ENCODE peak calls at places on chromosome 22, in five cellular contexts. G is SW480; P is stimulated activated CD4-positive, alpha-beta T cell treated with anti-CD3 and anti-CD28 coated beads, Interleukin-1b, Interleukin-23, amount 100 ng/mL, for 24 hours; W is fibroblast of villous mesenchyme; Q is amniotic stem cell. O is an unnamed sample.

GRCh38 chr22:40665312-40665711 is 14.0 kb upstream of the MCHR1 start:
- DNase-seq in W (peak), Q (no peak), G (no peak), P (no peak), O (no peak)

GRCh38 chr22:28019360-28019759 is 100.3 kb upstream of the PITPNB start:
- DNase-seq in P (no peak), W (no peak), G (peak), Q (no peak), O (peak)

GRCh38 chr22:49355206-49355920 is 472.3 kb downstream of the BRD1 start:
- DNase-seq in W (no peak), Q (no peak), G (no peak), P (no peak), O (no peak)

GRCh38 chr22:23752750-23753149 is 1.5 kb downstream of the VPREB3 start:
- DNase-seq in G (no peak), Q (no peak), W (no peak), P (no peak), O (no peak)

GRCh38 chr22:36465232-36466021 is 16.0 kb downstream of the TXN2 start:
- DNase-seq in Q (peak), W (peak), G (peak), P (no peak), O (peak)

GRCh38 chr22:39184586-39185577 is 32.4 kb upstream of the CBX7 start:
- DNase-seq in P (no peak), Q (no peak), W (peak), G (no peak), O (peak)

GRCh38 chr22:41525450-41526225 is 18.6 kb downstream of the POLR3H start:
- DNase-seq in P (no peak), Q (no peak), W (no peak), G (no peak), O (no peak)

GRCh38 chr22:45314054-45314721 is 4.5 kb downstream of the FAM118A start:
- DNase-seq in P (no peak), Q (no peak), G (no peak), W (peak), O (no peak)

GRCh38 chr22:24413726-24414385 is 13.5 kb upstream of the ADORA2A start:
- DNase-seq in Q (no peak), P (no peak), W (no peak), G (no peak), O (no peak)

GRCh38 chr22:28015056-28015445 is 96.0 kb upstream of the PITPNB start:
- DNase-seq in W (no peak), Q (no peak), G (no peak), P (no peak), O (peak)

GRCh38 chr22:17921871-17922821 is 102.2 kb downstream of the MICAL3 start:
- DNase-seq in Q (no peak), W (no peak), G (no peak), P (no peak), O (no peak)

GRCh38 chr22:49726701-49727101 is 101.0 kb downstream of the BRD1 start:
- DNase-seq in W (no peak), P (no peak), G (no peak), Q (no peak), O (no peak)

GRCh38 chr22:42688914-42689275 is 31.8 kb downstream of the A4GALT start:
- DNase-seq in Q (no peak), G (no peak), P (no peak), W (no peak), O (no peak)

GRCh38 chr22:16387088-16387487 is 205.5 kb downstream of the CCT8L2 start:
- DNase-seq in G (no peak), Q (no peak), W (no peak), P (no peak), O (no peak)

GRCh38 chr22:31790240-31790639 is 36.4 kb downstream of the DEPDC5 start:
- DNase-seq in W (no peak), G (no peak), Q (no peak), P (no peak), O (no peak)

GRCh38 chr22:29456211-29456671 is 17.9 kb downstream of the RFPL1 start:
- DNase-seq in G (no peak), W (no peak), Q (no peak), P (no peak), O (no peak)

GRCh38 chr22:45678961-45679912 is 7.6 kb downstream of the ATXN10 start:
- DNase-seq in W (peak), Q (no peak), P (no peak), G (no peak), O (no peak)

GRCh38 chr22:23315341-23315917 is 135.1 kb downstream of the BCR start:
- DNase-seq in Q (peak), W (peak), G (peak), P (peak), O (peak)

GRCh38 chr22:17035246-17035645 is 27.2 kb upstream of the GAB4 start:
- DNase-seq in P (no peak), Q (no peak), G (no peak), W (no peak), O (no peak)

GRCh38 chr22:38122616-38123015 is 12.1 kb upstream of the BAIAP2L2 start:
- DNase-seq in G (no peak), W (no peak), P (no peak), Q (no peak), O (no peak)

GRCh38 chr22:22461111-22461510 is 47.4 kb downstream of the ZNF280B start:
- DNase-seq in G (no peak), W (no peak), Q (no peak), P (no peak), O (no peak)

GRCh38 chr22:22921575-22921974 is 34.0 kb downstream of the IGLL5 start:
- DNase-seq in G (no peak), P (no peak), W (no peak), Q (no peak), O (no peak)

GRCh38 chr22:43811777-43812148 is 342 bp downstream of the EFCAB6 start:
- DNase-seq in W (peak), G (peak), P (no peak), Q (no peak), O (no peak)

GRCh38 chr22:41659941-41660340 is 28.7 kb downstream of the SNU13 start:
- DNase-seq in P (no peak), Q (no peak), W (no peak), G (no peak), O (no peak)

GRCh38 chr22:46897246-46897623 is 134.8 kb downstream of the TBC1D22A start:
- DNase-seq in P (no peak), Q (no peak), G (no peak), W (no peak), O (no peak)

GRCh38 chr22:36377022-36377631 is 10.6 kb downstream of the MYH9 start:
- DNase-seq in G (no peak), P (no peak), W (no peak), Q (no peak), O (no peak)

GRCh38 chr22:46149998-46150549 is at the start of gene PPARA:
- DNase-seq in P (peak), Q (peak), W (peak), G (peak), O (peak)

GRCh38 chr22:39748877-39749276 is 144.7 kb downstream of the ENTHD1 start:
- DNase-seq in G (no peak), P (no peak), Q (no peak), W (peak), O (no peak)

GRCh38 chr22:22201925-22202343 is 42.7 kb upstream of the VPREB1 start:
- DNase-seq in G (no peak), Q (no peak), P (no peak), W (no peak), O (no peak)

GRCh38 chr22:45907996-45908395 is 69.0 kb downstream of the WNT7B start:
- DNase-seq in G (no peak), P (no peak), Q (no peak), W (no peak), O (no peak)

GRCh38 chr22:37492428-37493344 is 6.5 kb upstream of the MFNG start:
- DNase-seq in G (no peak), P (peak), Q (no peak), W (peak), O (no peak)

GRCh38 chr22:43197271-43197941 is 10.5 kb upstream of the TTLL12 start:
- DNase-seq in W (no peak), G (peak), Q (no peak), P (no peak), O (no peak)

GRCh38 chr22:49325531-49326395 is 501.9 kb downstream of the BRD1 start:
- DNase-seq in G (no peak), P (no peak), Q (no peak), W (no peak), O (no peak)

GRCh38 chr22:35727436-35727835 is 9.8 kb downstream of the APOL5 start:
- DNase-seq in W (peak), P (no peak), Q (no peak), G (no peak), O (no peak)

GRCh38 chr22:19336133-19337075 is 44.9 kb upstream of the CLTCL1 start:
- DNase-seq in W (no peak), G (no peak), Q (no peak), P (no peak), O (no peak)

O was measured in pancreas.